ENCODE peak calls at places on chromosome 15, in five cellular contexts. One of them, this sample, is unnamed.

GRCh38 chr15:25177955-25178801 is 223.4 kb downstream of the SNRPN start:
- ATAC-seq in effector memory CD8-positive, alpha-beta T cell: no peak
- ATAC-seq in activated T-cell treated with anti-CD3 and anti-CD28 coated beads, Interleukin-2, amount 50 U/mL, for 72 hours: no peak
- ATAC-seq in body of pancreas: no peak
- ATAC-seq in right cardiac atrium: no peak
- ATAC-seq in this sample: no peak

GRCh38 chr15:74519311-74519710 is 21.7 kb upstream of the ARID3B start:
- ATAC-seq in right cardiac atrium: no peak
- ATAC-seq in activated T-cell treated with anti-CD3 and anti-CD28 coated beads, Interleukin-2, amount 50 U/mL, for 72 hours: no peak
- ATAC-seq in effector memory CD8-positive, alpha-beta T cell: no peak
- ATAC-seq in body of pancreas: no peak
- ATAC-seq in this sample: no peak

GRCh38 chr15:66400351-66400774 is 13.7 kb downstream of the MAP2K1 start:
- ATAC-seq in activated T-cell treated with anti-CD3 and anti-CD28 coated beads, Interleukin-2, amount 50 U/mL, for 72 hours: peak; percentile 47
- ATAC-seq in body of pancreas: no peak
- ATAC-seq in effector memory CD8-positive, alpha-beta T cell: no peak
- ATAC-seq in right cardiac atrium: no peak
- ATAC-seq in this sample: peak; percentile 61

GRCh38 chr15:44435893-44436667 is 8.7 kb downstream of the CTDSPL2 start:
- ATAC-seq in body of pancreas: no peak
- ATAC-seq in effector memory CD8-positive, alpha-beta T cell: no peak
- ATAC-seq in right cardiac atrium: no peak
- ATAC-seq in activated T-cell treated with anti-CD3 and anti-CD28 coated beads, Interleukin-2, amount 50 U/mL, for 72 hours: peak; percentile 46
- ATAC-seq in this sample: peak; percentile 92

GRCh38 chr15:61070111-61070901 is 158.8 kb downstream of the RORA start:
- ATAC-seq in body of pancreas: no peak
- ATAC-seq in right cardiac atrium: no peak
- ATAC-seq in effector memory CD8-positive, alpha-beta T cell: no peak
- ATAC-seq in activated T-cell treated with anti-CD3 and anti-CD28 coated beads, Interleukin-2, amount 50 U/mL, for 72 hours: no peak
- ATAC-seq in this sample: no peak

GRCh38 chr15:24955549-24955929 is 752 bp downstream of the SNRPN start:
- ATAC-seq in effector memory CD8-positive, alpha-beta T cell: peak; percentile 13
- ATAC-seq in right cardiac atrium: peak; percentile 36
- ATAC-seq in body of pancreas: peak; percentile 31
- ATAC-seq in activated T-cell treated with anti-CD3 and anti-CD28 coated beads, Interleukin-2, amount 50 U/mL, for 72 hours: peak; percentile 8
- ATAC-seq in this sample: no peak

GRCh38 chr15:65841121-65841930 is 28.0 kb upstream of the RAB11A start:
- ATAC-seq in effector memory CD8-positive, alpha-beta T cell: no peak
- ATAC-seq in activated T-cell treated with anti-CD3 and anti-CD28 coated beads, Interleukin-2, amount 50 U/mL, for 72 hours: no peak
- ATAC-seq in body of pancreas: no peak
- ATAC-seq in right cardiac atrium: peak; percentile 71
- ATAC-seq in this sample: no peak

GRCh38 chr15:91469627-91470567 is 369.8 kb downstream of the SV2B start:
- ATAC-seq in effector memory CD8-positive, alpha-beta T cell: peak; percentile 79
- ATAC-seq in right cardiac atrium: no peak
- ATAC-seq in body of pancreas: no peak
- ATAC-seq in activated T-cell treated with anti-CD3 and anti-CD28 coated beads, Interleukin-2, amount 50 U/mL, for 72 hours: peak; percentile 85
- ATAC-seq in this sample: peak; percentile 77

GRCh38 chr15:77040673-77041072 is 30.2 kb downstream of the TSPAN3 start:
- ATAC-seq in right cardiac atrium: no peak
- ATAC-seq in body of pancreas: no peak
- ATAC-seq in activated T-cell treated with anti-CD3 and anti-CD28 coated beads, Interleukin-2, amount 50 U/mL, for 72 hours: peak; percentile 33
- ATAC-seq in effector memory CD8-positive, alpha-beta T cell: peak; percentile 73
- ATAC-seq in this sample: peak; percentile 27

GRCh38 chr15:35120173-35120572 is 35.1 kb upstream of the NANOGP8 start:
- ATAC-seq in effector memory CD8-positive, alpha-beta T cell: no peak
- ATAC-seq in right cardiac atrium: no peak
- ATAC-seq in body of pancreas: no peak
- ATAC-seq in activated T-cell treated with anti-CD3 and anti-CD28 coated beads, Interleukin-2, amount 50 U/mL, for 72 hours: no peak
- ATAC-seq in this sample: no peak

GRCh38 chr15:99605490-99605931 is 39.7 kb downstream of the MEF2A start:
- ATAC-seq in body of pancreas: no peak
- ATAC-seq in effector memory CD8-positive, alpha-beta T cell: no peak
- ATAC-seq in activated T-cell treated with anti-CD3 and anti-CD28 coated beads, Interleukin-2, amount 50 U/mL, for 72 hours: no peak
- ATAC-seq in right cardiac atrium: no peak
- ATAC-seq in this sample: no peak

GRCh38 chr15:44250566-44250965 is 38.0 kb upstream of the GOLM2 start:
- ATAC-seq in right cardiac atrium: no peak
- ATAC-seq in effector memory CD8-positive, alpha-beta T cell: no peak
- ATAC-seq in body of pancreas: no peak
- ATAC-seq in activated T-cell treated with anti-CD3 and anti-CD28 coated beads, Interleukin-2, amount 50 U/mL, for 72 hours: no peak
- ATAC-seq in this sample: no peak

GRCh38 chr15:98127612-98128011 is 167.1 kb downstream of the ARRDC4 start:
- ATAC-seq in effector memory CD8-positive, alpha-beta T cell: peak; percentile 29
- ATAC-seq in body of pancreas: no peak
- ATAC-seq in right cardiac atrium: no peak
- ATAC-seq in activated T-cell treated with anti-CD3 and anti-CD28 coated beads, Interleukin-2, amount 50 U/mL, for 72 hours: no peak
- ATAC-seq in this sample: no peak

GRCh38 chr15:64770626-64771025 is 4.8 kb downstream of the RBPMS2 start:
- ATAC-seq in effector memory CD8-positive, alpha-beta T cell: no peak
- ATAC-seq in right cardiac atrium: no peak
- ATAC-seq in body of pancreas: no peak
- ATAC-seq in activated T-cell treated with anti-CD3 and anti-CD28 coated beads, Interleukin-2, amount 50 U/mL, for 72 hours: no peak
- ATAC-seq in this sample: no peak

This sample was measured in activated T-helper 17 cell treated with anti-CD3 and anti-CD28 coated beads, Interleukin-2, amount 50 U/mL, for 72 hours.